ENCODE peak calls at places on chromosomes 16 and 17, in four cellular contexts. I is brain microvascular endothelial cell, F is heart left ventricle, L is esophagus muscularis mucosa. K is an unnamed sample.

GRCh38 chr16:10941127-10941933 is 938 bp downstream of the DEXI start:
- DNase-seq in I (no peak), F (no peak), L (no peak), K (no peak)

GRCh38 chr17:50139950-50140885 is 10.3 kb upstream of the SAMD14 start:
- DNase-seq in I (peak; percentile 77), F (peak; percentile 84), L (no peak), K (no peak)

GRCh38 chr16:4094138-4094773 is 22.0 kb downstream of the ADCY9 start:
- DNase-seq in I (no peak), F (no peak), L (no peak), K (no peak)

GRCh38 chr17:79461041-79461440 is 149.8 kb downstream of the RBFOX3 start:
- DNase-seq in I (peak; percentile 31), F (no peak), L (no peak), K (no peak)

GRCh38 chr16:72560617-72561016 is 388.7 kb upstream of the PMFBP1 start:
- DNase-seq in I (no peak), F (no peak), L (no peak), K (no peak)

GRCh38 chr17:35540589-35541404 is 3.3 kb upstream of the SLFN12L start:
- DNase-seq in I (peak; percentile 36), F (peak; percentile 50), L (peak; percentile 94), K (no peak)

GRCh38 chr17:7380321-7380720 is 568 bp upstream of the TNK1 start:
- DNase-seq in I (no peak), F (peak; percentile 59), L (no peak), K (no peak)

GRCh38 chr17:145671-146541 is 8.5 kb downstream of the SCGB1C2 start:
- DNase-seq in I (no peak), F (peak; percentile 13), L (no peak), K (no peak)

GRCh38 chr16:49467540-49468372 is 94.2 kb downstream of the C16orf78 start:
- DNase-seq in I (no peak), F (peak; percentile 7), L (peak; percentile 90), K (no peak)

GRCh38 chr17:336110-337021 is 16.2 kb downstream of the RPH3AL start:
- DNase-seq in I (no peak), F (peak; percentile 62), L (no peak), K (no peak)

GRCh38 chr16:19700319-19700781 is 17.7 kb downstream of the KNOP1 start:
- DNase-seq in I (peak; percentile 66), F (no peak), L (no peak), K (no peak)

GRCh38 chr16:8703693-8704092 is 29.3 kb downstream of the ABAT start:
- DNase-seq in I (no peak), F (no peak), L (no peak), K (no peak)

GRCh38 chr17:73595068-73595865 is 49.0 kb downstream of the SDK2 start:
- DNase-seq in I (no peak), F (peak; percentile 42), L (no peak), K (no peak)

GRCh38 chr16:68451656-68452055 is 3.3 kb upstream of the SMPD3 start:
- DNase-seq in I (no peak), F (no peak), L (no peak), K (no peak)

GRCh38 chr17:32590974-32591373 is 104.2 kb downstream of the CDK5R1 start:
- DNase-seq in I (no peak), F (no peak), L (no peak), K (no peak)

GRCh38 chr16:13961099-13961811 is 41.3 kb downstream of the ERCC4 start:
- DNase-seq in I (peak; percentile 41), F (no peak), L (no peak), K (peak; percentile 35)

GRCh38 chr17:40290629-40291296 is 3.1 kb downstream of the CDC6 start:
- DNase-seq in I (peak; percentile 87), F (no peak), L (no peak), K (no peak)

GRCh38 chr16:9039208-9039607 is 52.2 kb upstream of the HAPSTR1 start:
- DNase-seq in I (peak; percentile 21), F (no peak), L (no peak), K (no peak)

GRCh38 chr17:8791910-8792270 is 7.3 kb downstream of the MFSD6L start:
- DNase-seq in I (peak; percentile 97), F (no peak), L (peak; percentile 24), K (no peak)

GRCh38 chr17:80805032-80805751 is 186.4 kb upstream of the CHMP6 start:
- DNase-seq in I (no peak), F (no peak), L (no peak), K (peak; percentile 61)

GRCh38 chr16:87722590-87723223 is 43.1 kb downstream of the KLHDC4 start:
- DNase-seq in I (no peak), F (no peak), L (no peak), K (no peak)

GRCh38 chr16:81517630-81518438 is 73.2 kb downstream of the CMIP start:
- DNase-seq in I (no peak), F (no peak), L (no peak), K (no peak)

GRCh38 chr16:82082097-82082496 is 47.0 kb downstream of the HSD17B2 start:
- DNase-seq in I (no peak), F (no peak), L (no peak), K (no peak)

GRCh38 chr17:16302856-16303255 is 50.4 kb downstream of the CENPV start:
- DNase-seq in I (no peak), F (no peak), L (no peak), K (no peak)

GRCh38 chr16:67697407-67697806 is 21.7 kb downstream of the GFOD2 start:
- DNase-seq in I (no peak), F (no peak), L (no peak), K (no peak)

GRCh38 chr17:79029327-79030009 is 5.5 kb downstream of the C1QTNF1 start:
- DNase-seq in I (no peak), F (no peak), L (no peak), K (no peak)

GRCh38 chr17:155576-155975 is 18.2 kb downstream of the SCGB1C2 start:
- DNase-seq in I (no peak), F (no peak), L (no peak), K (no peak)

GRCh38 chr17:1939979-1940809 is 84.9 kb downstream of the RTN4RL1 start:
- DNase-seq in I (no peak), F (no peak), L (no peak), K (no peak)

GRCh38 chr17:74748279-74748528 is 224 bp upstream of the NHERF1 start:
- DNase-seq in I (no peak), F (no peak), L (no peak), K (no peak)
- TF ChIP-seq CTCF in I (no peak), F (no peak), L (no peak), K (no peak)

GRCh38 chr17:57011482-57012015 is 33.6 kb downstream of the SCPEP1 start:
- DNase-seq in I (no peak), F (no peak), L (no peak), K (no peak)

GRCh38 chr17:57010495-57010894 is 32.6 kb downstream of the SCPEP1 start:
- DNase-seq in I (no peak), F (no peak), L (no peak), K (no peak)

GRCh38 chr17:57008958-57009357 is 31.0 kb downstream of the SCPEP1 start:
- DNase-seq in I (no peak), F (no peak), L (no peak), K (no peak)

GRCh38 chr17:57006040-57006439 is 28.1 kb downstream of the SCPEP1 start:
- DNase-seq in I (no peak), F (no peak), L (no peak), K (no peak)

DNA sequence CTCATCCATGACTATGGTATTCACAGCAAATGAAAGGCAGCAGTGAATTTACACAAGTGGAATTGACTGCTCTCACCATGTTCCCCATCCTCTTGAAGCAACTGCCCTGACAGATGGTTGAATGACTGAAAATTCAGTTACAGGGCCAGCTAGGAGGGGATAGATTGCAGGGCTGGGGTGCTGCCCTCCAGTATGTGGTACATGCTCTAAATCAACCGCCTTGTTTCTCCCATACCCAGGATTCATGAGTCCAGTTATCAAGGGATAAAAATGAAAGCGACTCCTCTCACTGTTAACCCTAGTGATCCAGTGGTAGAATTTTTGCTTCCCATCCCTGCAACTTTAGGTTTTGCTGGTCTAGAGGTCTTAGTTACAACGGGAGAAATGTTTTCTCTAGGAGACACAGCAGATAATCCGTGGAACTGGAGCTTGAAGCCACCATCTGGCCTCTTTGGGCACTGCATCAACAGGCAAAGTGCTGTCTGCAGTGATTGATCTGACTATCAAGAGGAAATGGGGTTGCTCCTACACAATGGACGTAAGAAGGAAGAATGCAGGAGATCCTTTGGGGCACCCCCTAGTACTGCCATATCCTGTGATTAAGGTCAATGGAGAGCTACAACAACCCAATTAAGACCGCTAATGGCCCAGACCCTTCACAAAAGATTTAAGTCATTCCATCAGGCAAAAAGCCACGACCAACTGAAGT is 32.0 kb downstream of the SCPEP1 start:
- DNase-seq in I (peak; percentile 61), F (peak; percentile 20), L (no peak), K (no peak)
- H3K4me3 ChIP-seq in I (no peak overlapping the region), F (no peak overlapping the region), L (no peak overlapping the region), K (no peak overlapping the region)

GRCh38 chr17:9802294-9802693 is 10.9 kb upstream of the DHRS7C start:
- DNase-seq in I (peak; percentile 1), F (no peak), L (no peak), K (peak; percentile 47)
- TF ChIP-seq CTCF in I (no peak), F (no peak), L (no peak), K (no peak)

GRCh38 chr17:39000021-39000601 is 32.9 kb upstream of the FBXO47 start:
- DNase-seq in I (no peak), F (no peak), L (no peak), K (no peak)

GRCh38 chr17:39008633-39009032 is 41.4 kb upstream of the FBXO47 start:
- DNase-seq in I (no peak), F (no peak), L (no peak), K (no peak)

GRCh38 chr17:39001703-39002637 is 34.8 kb upstream of the FBXO47 start:
- DNase-seq in I (peak; percentile 57), F (peak; percentile 88), L (peak; percentile 93), K (peak; percentile 71)

DNA sequence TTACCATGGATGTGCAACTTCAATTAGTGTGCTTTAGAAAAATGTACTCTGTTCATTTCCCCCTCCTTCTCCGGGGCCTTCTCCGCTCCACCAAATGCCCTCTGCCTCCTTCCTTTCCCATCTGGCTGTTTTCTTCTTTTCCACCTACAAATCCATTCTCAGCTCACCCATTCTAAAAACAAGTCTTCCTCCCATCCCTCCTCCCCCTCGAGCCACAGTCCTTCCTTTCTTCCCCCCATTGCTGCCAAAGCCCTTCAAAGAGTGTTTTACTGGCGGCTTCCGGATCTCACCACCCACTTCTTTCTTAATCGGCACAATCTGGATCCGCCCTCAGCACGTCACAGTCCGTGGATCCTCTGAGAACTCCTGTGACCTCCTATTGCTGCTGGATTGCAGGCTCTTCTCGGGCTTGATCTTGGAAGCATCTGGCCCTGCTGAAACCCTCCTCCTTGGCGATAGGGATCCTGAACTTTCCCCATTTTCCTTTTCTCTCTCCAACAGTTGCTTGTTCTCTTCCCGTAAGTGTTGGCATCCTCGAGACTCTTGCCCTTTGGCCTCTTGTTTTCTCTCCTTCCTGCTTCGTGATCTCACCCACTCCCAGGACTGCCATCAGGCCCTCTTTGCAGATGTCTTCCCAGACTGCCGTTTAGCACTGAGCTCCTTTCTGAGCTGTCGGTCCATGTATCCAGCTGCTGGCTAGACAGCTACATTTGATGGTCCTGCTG is 36.0 kb upstream of the FBXO47 start:
- DNase-seq in I (peak; percentile 51), F (peak; percentile 87), L (peak; percentile 93), K (no peak)
- H3K4me3 ChIP-seq in I (no peak overlapping the region), F (peak overlapping the region; percentile 51), L (peak overlapping the region; percentile 2), K (no peak overlapping the region)

K was measured in HFF-Myc.